ENCODE peak calls at places on chromosome 15, in nine cellular contexts. One of them, this sample, is unnamed.

GRCh38 chr15:62519900-62520299 is 354.8 kb upstream of the C2CD4B start:
- DNase-seq in neural progenitor cell: no peak
- DNase-seq in GM23338: no peak
- DNase-seq in MM.1S: no peak
- DNase-seq in PC-3: no peak
- DNase-seq in HCT116: no peak
- DNase-seq in OCI-LY7: no peak
- DNase-seq in SK-N-SH: no peak
- DNase-seq in hepatocyte: no peak
- DNase-seq in this sample: no peak

GRCh38 chr15:40498891-40499290 is 28.1 kb downstream of the CHST14 start:
- DNase-seq in neural progenitor cell: no peak
- DNase-seq in GM23338: no peak
- DNase-seq in MM.1S: no peak
- DNase-seq in PC-3: peak; percentile 46
- DNase-seq in HCT116: no peak
- DNase-seq in OCI-LY7: no peak
- DNase-seq in SK-N-SH: no peak
- DNase-seq in hepatocyte: no peak
- DNase-seq in this sample: no peak

GRCh38 chr15:99224372-99224771 is 25.0 kb downstream of the TTC23 start:
- DNase-seq in neural progenitor cell: no peak
- DNase-seq in GM23338: no peak
- DNase-seq in MM.1S: no peak
- DNase-seq in PC-3: peak; percentile 33
- DNase-seq in HCT116: no peak
- DNase-seq in OCI-LY7: no peak
- DNase-seq in SK-N-SH: no peak
- DNase-seq in hepatocyte: no peak
- DNase-seq in this sample: no peak

GRCh38 chr15:33311312-33311971 is 675 bp downstream of the RYR3 start:
- DNase-seq in neural progenitor cell: peak; percentile 67
- DNase-seq in GM23338: peak; percentile 60
- DNase-seq in MM.1S: no peak
- DNase-seq in PC-3: no peak
- DNase-seq in HCT116: no peak
- DNase-seq in OCI-LY7: no peak
- DNase-seq in SK-N-SH: peak; percentile 56
- DNase-seq in hepatocyte: no peak
- DNase-seq in this sample: peak; percentile 2

GRCh38 chr15:22811640-22812039 is 25.2 kb downstream of the NIPA1 start:
- DNase-seq in neural progenitor cell: peak; percentile 54
- DNase-seq in GM23338: peak; percentile 72
- DNase-seq in MM.1S: no peak
- DNase-seq in PC-3: peak; percentile 59
- DNase-seq in HCT116: no peak
- DNase-seq in OCI-LY7: peak; percentile 27
- DNase-seq in SK-N-SH: no peak
- DNase-seq in hepatocyte: peak; percentile 18
- DNase-seq in this sample: peak; percentile 30

GRCh38 chr15:39381517-39381916 is 199.4 kb upstream of the THBS1 start:
- DNase-seq in neural progenitor cell: no peak
- DNase-seq in GM23338: no peak
- DNase-seq in MM.1S: no peak
- DNase-seq in PC-3: no peak
- DNase-seq in HCT116: no peak
- DNase-seq in OCI-LY7: no peak
- DNase-seq in SK-N-SH: no peak
- DNase-seq in hepatocyte: no peak
- DNase-seq in this sample: no peak

GRCh38 chr15:84600331-84600686 is 500 bp upstream of the ZSCAN2 start:
- DNase-seq in neural progenitor cell: peak; percentile 68
- DNase-seq in GM23338: peak; percentile 87
- DNase-seq in MM.1S: peak; percentile 48
- DNase-seq in PC-3: peak; percentile 82
- DNase-seq in HCT116: peak; percentile 74
- DNase-seq in OCI-LY7: peak; percentile 47
- DNase-seq in SK-N-SH: peak; percentile 83
- DNase-seq in hepatocyte: peak; percentile 89
- DNase-seq in this sample: peak; percentile 96

GRCh38 chr15:84811828-84812227 is 5.3 kb upstream of the ALPK3 start:
- DNase-seq in neural progenitor cell: no peak
- DNase-seq in GM23338: no peak
- DNase-seq in MM.1S: no peak
- DNase-seq in PC-3: no peak
- DNase-seq in HCT116: no peak
- DNase-seq in OCI-LY7: no peak
- DNase-seq in SK-N-SH: no peak
- DNase-seq in hepatocyte: no peak
- DNase-seq in this sample: no peak

GRCh38 chr15:33448961-33449611 is 138.3 kb downstream of the RYR3 start:
- DNase-seq in neural progenitor cell: no peak
- DNase-seq in GM23338: no peak
- DNase-seq in MM.1S: no peak
- DNase-seq in PC-3: peak; percentile 39
- DNase-seq in HCT116: no peak
- DNase-seq in OCI-LY7: no peak
- DNase-seq in SK-N-SH: no peak
- DNase-seq in hepatocyte: no peak
- DNase-seq in this sample: no peak

GRCh38 chr15:87582169-87582568 is 674.4 kb downstream of the NTRK3 start:
- DNase-seq in neural progenitor cell: no peak
- DNase-seq in GM23338: peak; percentile 56
- DNase-seq in MM.1S: no peak
- DNase-seq in PC-3: no peak
- DNase-seq in HCT116: no peak
- DNase-seq in OCI-LY7: peak; percentile 15
- DNase-seq in SK-N-SH: no peak
- DNase-seq in hepatocyte: no peak
- DNase-seq in this sample: peak; percentile 9

GRCh38 chr15:87578776-87579175 is 677.8 kb downstream of the NTRK3 start:
- DNase-seq in neural progenitor cell: no peak
- DNase-seq in GM23338: no peak
- DNase-seq in MM.1S: no peak
- DNase-seq in PC-3: peak; percentile 51
- DNase-seq in HCT116: no peak
- DNase-seq in OCI-LY7: no peak
- DNase-seq in SK-N-SH: no peak
- DNase-seq in hepatocyte: no peak
- DNase-seq in this sample: no peak

GRCh38 chr15:87576486-87577176 is 679.9 kb downstream of the NTRK3 start:
- DNase-seq in neural progenitor cell: no peak
- DNase-seq in GM23338: no peak
- DNase-seq in MM.1S: peak; percentile 23
- DNase-seq in PC-3: peak; percentile 36
- DNase-seq in HCT116: no peak
- DNase-seq in OCI-LY7: no peak
- DNase-seq in SK-N-SH: no peak
- DNase-seq in hepatocyte: no peak
- DNase-seq in this sample: no peak

GRCh38 chr15:87577336-87577735 is 679.2 kb downstream of the NTRK3 start:
- DNase-seq in neural progenitor cell: no peak
- DNase-seq in GM23338: no peak
- DNase-seq in MM.1S: no peak
- DNase-seq in PC-3: no peak
- DNase-seq in HCT116: no peak
- DNase-seq in OCI-LY7: no peak
- DNase-seq in SK-N-SH: no peak
- DNase-seq in hepatocyte: no peak
- DNase-seq in this sample: no peak

DNA sequence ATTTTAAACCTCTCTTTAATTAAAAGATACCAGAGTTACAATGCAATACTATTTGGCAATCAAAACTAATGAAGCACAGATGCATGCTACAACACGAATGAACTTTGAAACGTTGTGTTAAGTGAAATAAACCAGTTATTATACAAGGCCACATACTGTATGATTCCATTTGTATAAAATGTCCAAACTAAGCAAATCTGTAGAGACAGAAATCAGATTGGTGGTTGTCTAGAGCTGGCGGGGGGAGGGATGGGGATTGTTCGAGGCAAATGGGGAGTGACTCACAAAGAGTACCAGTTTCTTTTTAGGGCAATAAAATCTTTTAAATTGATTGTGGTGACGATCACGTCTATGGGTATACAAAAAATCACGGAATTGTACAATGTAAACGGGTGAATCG is 677.0 kb downstream of the NTRK3 start:
- DNase-seq in neural progenitor cell: no peak
- DNase-seq in GM23338: no peak
- DNase-seq in MM.1S: no peak
- DNase-seq in PC-3: peak; percentile 43
- DNase-seq in HCT116: no peak
- DNase-seq in OCI-LY7: no peak
- DNase-seq in SK-N-SH: no peak
- DNase-seq in hepatocyte: no peak
- DNase-seq in this sample: no peak
- TF ChIP-seq EZH2phosphoT487 in neural progenitor cell: no peak
- TF ChIP-seq EZH2phosphoT487 in GM23338: no peak
- TF ChIP-seq EZH2phosphoT487 in MM.1S: no peak
- TF ChIP-seq EZH2phosphoT487 in PC-3: no peak
- TF ChIP-seq EZH2phosphoT487 in HCT116: no peak
- TF ChIP-seq EZH2phosphoT487 in OCI-LY7: no peak
- TF ChIP-seq EZH2phosphoT487 in SK-N-SH: no peak
- TF ChIP-seq EZH2phosphoT487 in hepatocyte: no peak
- TF ChIP-seq EZH2phosphoT487 in this sample: no peak

DNA sequence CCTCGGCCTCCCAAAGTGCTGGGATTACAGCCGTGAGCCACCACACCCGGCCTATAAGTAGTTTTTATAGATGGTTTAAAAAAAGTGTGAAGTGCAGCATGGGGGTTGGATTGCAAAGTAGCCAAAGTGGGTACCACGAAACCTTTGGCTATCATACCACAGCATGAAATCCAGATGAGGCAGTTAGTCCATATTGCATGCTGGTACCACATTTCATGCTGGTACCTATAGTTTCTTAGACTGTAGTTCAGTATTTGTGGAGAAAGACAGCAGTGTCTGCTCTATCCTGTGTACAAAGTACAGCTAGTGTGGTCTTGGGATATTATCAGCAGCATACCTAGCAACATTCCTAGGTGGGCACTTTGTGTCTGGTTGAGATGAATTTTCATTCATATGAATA is 11.8 kb downstream of the ZNF609 start:
- DNase-seq in neural progenitor cell: no peak
- DNase-seq in GM23338: no peak
- DNase-seq in MM.1S: no peak
- DNase-seq in PC-3: no peak
- DNase-seq in HCT116: no peak
- DNase-seq in OCI-LY7: no peak
- DNase-seq in SK-N-SH: no peak
- DNase-seq in hepatocyte: no peak
- DNase-seq in this sample: no peak
- H3K79me2 ChIP-seq in neural progenitor cell: peaks cover 100% of the 10 kb centered on the region
- H3K79me2 ChIP-seq in GM23338: peaks cover 100% of the 10 kb centered on the region
- H3K79me2 ChIP-seq in MM.1S: peaks cover 34% of the 10 kb centered on the region
- H3K79me2 ChIP-seq in PC-3: peaks cover 10% of the 10 kb centered on the region
- H3K79me2 ChIP-seq in HCT116: peaks cover 67% of the 10 kb centered on the region
- H3K79me2 ChIP-seq in OCI-LY7: peaks cover 7% of the 10 kb centered on the region
- H3K79me2 ChIP-seq in SK-N-SH: peaks cover 100% of the 10 kb centered on the region
- H3K79me2 ChIP-seq in hepatocyte: peaks cover 96% of the 10 kb centered on the region
- H3K79me2 ChIP-seq in this sample: peaks cover 100% of the 10 kb centered on the region

GRCh38 chr15:71251548-71252035 is 136.3 kb downstream of the THSD4 start:
- DNase-seq in neural progenitor cell: no peak
- DNase-seq in GM23338: no peak
- DNase-seq in MM.1S: no peak
- DNase-seq in PC-3: peak; percentile 43
- DNase-seq in HCT116: no peak
- DNase-seq in OCI-LY7: no peak
- DNase-seq in SK-N-SH: peak; percentile 57
- DNase-seq in hepatocyte: peak; percentile 30
- DNase-seq in this sample: no peak
- H3K4me2 ChIP-seq in neural progenitor cell: no peak overlapping the region
- H3K4me2 ChIP-seq in GM23338: no peak overlapping the region
- H3K4me2 ChIP-seq in MM.1S: no peak overlapping the region
- H3K4me2 ChIP-seq in PC-3: peak overlapping the region; percentile 22
- H3K4me2 ChIP-seq in HCT116: peak overlapping the region; percentile 58
- H3K4me2 ChIP-seq in OCI-LY7: no peak overlapping the region
- H3K4me2 ChIP-seq in SK-N-SH: peak overlapping the region; percentile 30
- H3K4me2 ChIP-seq in hepatocyte: peak overlapping the region; percentile 15
- H3K4me2 ChIP-seq in this sample: no peak overlapping the region

GRCh38 chr15:100684591-100684990 is 82.2 kb downstream of the ASB7 start:
- DNase-seq in neural progenitor cell: no peak
- DNase-seq in GM23338: no peak
- DNase-seq in MM.1S: no peak
- DNase-seq in PC-3: no peak
- DNase-seq in HCT116: no peak
- DNase-seq in OCI-LY7: no peak
- DNase-seq in SK-N-SH: no peak
- DNase-seq in hepatocyte: no peak
- DNase-seq in this sample: no peak

GRCh38 chr15:100687532-100688215 is 85.3 kb downstream of the ASB7 start:
- DNase-seq in neural progenitor cell: no peak
- DNase-seq in GM23338: no peak
- DNase-seq in MM.1S: no peak
- DNase-seq in PC-3: peak; percentile 95
- DNase-seq in HCT116: no peak
- DNase-seq in OCI-LY7: no peak
- DNase-seq in SK-N-SH: no peak
- DNase-seq in hepatocyte: no peak
- DNase-seq in this sample: peak; percentile 94

GRCh38 chr15:100686021-100686724 is 83.8 kb downstream of the ASB7 start:
- DNase-seq in neural progenitor cell: no peak
- DNase-seq in GM23338: no peak
- DNase-seq in MM.1S: no peak
- DNase-seq in PC-3: no peak
- DNase-seq in HCT116: no peak
- DNase-seq in OCI-LY7: no peak
- DNase-seq in SK-N-SH: no peak
- DNase-seq in hepatocyte: no peak
- DNase-seq in this sample: peak; percentile 78

GRCh38 chr15:100688549-100689120 is 86.2 kb downstream of the ASB7 start:
- DNase-seq in neural progenitor cell: no peak
- DNase-seq in GM23338: no peak
- DNase-seq in MM.1S: no peak
- DNase-seq in PC-3: no peak
- DNase-seq in HCT116: no peak
- DNase-seq in OCI-LY7: no peak
- DNase-seq in SK-N-SH: no peak
- DNase-seq in hepatocyte: no peak
- DNase-seq in this sample: no peak

DNA sequence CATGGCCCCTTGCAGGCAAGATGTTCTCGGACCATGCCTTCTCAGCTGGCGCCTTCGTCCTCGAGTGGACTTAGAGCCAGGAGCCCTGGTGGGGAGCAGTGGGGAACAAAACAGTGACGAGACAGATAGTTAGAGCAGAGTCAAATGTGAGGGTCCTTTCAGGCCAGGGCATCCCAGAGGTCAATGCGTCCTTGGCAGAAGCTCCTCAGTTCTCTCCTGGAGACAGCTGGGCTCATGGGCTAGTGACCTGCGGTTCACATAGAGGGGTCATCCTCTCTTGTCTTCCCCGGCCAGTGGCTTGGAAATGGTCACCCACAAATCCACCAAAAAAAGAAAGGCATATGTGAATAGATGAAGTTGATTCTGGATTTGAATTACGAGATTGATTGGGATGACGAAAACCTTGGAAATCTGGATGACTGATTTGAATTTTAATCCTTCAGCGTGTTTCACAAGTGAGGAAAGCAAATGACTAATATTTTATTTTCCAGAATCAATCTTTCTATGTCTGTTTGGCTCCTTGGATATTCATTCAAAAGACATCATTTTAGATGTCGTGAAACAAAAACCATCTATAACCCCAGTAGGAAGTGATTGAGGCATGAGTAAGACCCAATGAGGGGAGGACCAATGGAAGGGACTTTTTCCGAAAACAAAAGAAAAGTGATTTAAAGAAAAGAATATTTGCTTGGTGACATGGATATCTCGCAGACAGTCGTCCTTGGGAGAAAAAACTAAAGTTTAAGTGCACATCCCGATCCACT is 84.5 kb downstream of the ASB7 start:
- DNase-seq in neural progenitor cell: no peak
- DNase-seq in GM23338: no peak
- DNase-seq in MM.1S: no peak
- DNase-seq in PC-3: peak; percentile 90
- DNase-seq in HCT116: no peak
- DNase-seq in OCI-LY7: no peak
- DNase-seq in SK-N-SH: no peak
- DNase-seq in hepatocyte: no peak
- DNase-seq in this sample: peak; percentile 88
- TF ChIP-seq EZH2phosphoT487 in neural progenitor cell: no peak
- TF ChIP-seq EZH2phosphoT487 in GM23338: no peak
- TF ChIP-seq EZH2phosphoT487 in MM.1S: no peak
- TF ChIP-seq EZH2phosphoT487 in PC-3: no peak
- TF ChIP-seq EZH2phosphoT487 in HCT116: no peak
- TF ChIP-seq EZH2phosphoT487 in OCI-LY7: no peak
- TF ChIP-seq EZH2phosphoT487 in SK-N-SH: no peak
- TF ChIP-seq EZH2phosphoT487 in hepatocyte: no peak
- TF ChIP-seq EZH2phosphoT487 in this sample: no peak

This sample was measured in GM23248.